ENCODE peak calls at places on chromosomes 4 and X, in four cellular contexts. F, P, S and R are unnamed samples.

GRCh38 chr4:71113294-71113693 is 119.8 kb downstream of the DCK start:
- DNase-seq in F (no peak), P (no peak), S (no peak), R (peak)

GRCh38 chr4:87051121-87051713 is 116.4 kb downstream of the AFF1 start:
- DNase-seq in F (no peak), P (no peak), S (no peak), R (no peak)

GRCh38 chrX:55039471-55039870 is 8.7 kb upstream of the ALAS2 start:
- DNase-seq in F (no peak), P (no peak), S (no peak), R (no peak)

GRCh38 chr4:181161669-181162068 is 1081.5 kb upstream of the TENM3 start:
- DNase-seq in F (no peak), P (no peak), S (no peak), R (no peak)

GRCh38 chrX:104098151-104098808 is 14.0 kb upstream of the ZCCHC18 start:
- DNase-seq in F (peak), P (peak), S (no peak), R (peak)

GRCh38 chr4:15373363-15373762 is 54.5 kb upstream of the C1QTNF7 start:
- DNase-seq in F (no peak), P (no peak), S (no peak), R (no peak)

GRCh38 chr4:128513664-128514484 is 226.3 kb upstream of the PGRMC2 start:
- DNase-seq in F (no peak), P (no peak), S (no peak), R (no peak)

GRCh38 chrX:41084044-41084359 is 1.2 kb upstream of the USP9X start:
- DNase-seq in F (no peak), P (no peak), S (no peak), R (no peak)

GRCh38 chr4:168839758-168840385 is 170.2 kb downstream of the CBR4 start:
- DNase-seq in F (no peak), P (no peak), S (no peak), R (no peak)

GRCh38 chr4:66681962-66682361 is 863.3 kb downstream of the CENPC start:
- DNase-seq in F (no peak), P (no peak), S (no peak), R (no peak)

GRCh38 chr4:119725688-119726330 is 97.2 kb upstream of the PDE5A start:
- DNase-seq in F (no peak), P (no peak), S (no peak), R (peak)

GRCh38 chr4:113869743-113870375 is 108.3 kb upstream of the CAMK2D start:
- DNase-seq in F (no peak), P (no peak), S (peak), R (no peak)

GRCh38 chr4:28709821-28710330 is 1849.2 kb downstream of the STIM2 start:
- DNase-seq in F (no peak), P (no peak), S (no peak), R (no peak)

GRCh38 chr4:128525939-128526630 is 238.5 kb upstream of the PGRMC2 start:
- DNase-seq in F (no peak), P (no peak), S (no peak), R (no peak)

GRCh38 chr4:19382993-19383392 is 868.7 kb upstream of the SLIT2 start:
- DNase-seq in F (no peak), P (no peak), S (no peak), R (no peak)

GRCh38 chr4:604131-604530 is 21.2 kb upstream of the PDE6B start:
- DNase-seq in F (no peak), P (no peak), S (no peak), R (no peak)

GRCh38 chrX:31323658-31324057 is 251.8 kb upstream of the FTHL17 start:
- DNase-seq in F (no peak), P (no peak), S (no peak), R (no peak)

GRCh38 chr4:8410641-8411271 is 29.8 kb downstream of the ACOX3 start:
- DNase-seq in F (peak), P (peak), S (no peak), R (peak)

GRCh38 chrX:47202877-47203276 is 9.2 kb downstream of the UBA1 start:
- DNase-seq in F (no peak), P (no peak), S (no peak), R (no peak)

GRCh38 chrX:150546711-150547153 is 21.7 kb upstream of the MTM1 start:
- DNase-seq in F (no peak), P (no peak), S (no peak), R (no peak)

GRCh38 chr4:340011-340410 is 2.4 kb downstream of the ZNF141 start:
- DNase-seq in F (no peak), P (no peak), S (no peak), R (no peak)

GRCh38 chr4:189548484-189549160 is 392.1 kb upstream of the FRG1 start:
- DNase-seq in F (no peak), P (no peak), S (no peak), R (no peak)

GRCh38 chr4:22170353-22170752 is 221.8 kb upstream of the KCNIP4 start:
- DNase-seq in F (no peak), P (no peak), S (no peak), R (no peak)

GRCh38 chrX:150587585-150588503 is 19.4 kb downstream of the MTM1 start:
- DNase-seq in F (no peak), P (peak), S (no peak), R (peak)

GRCh38 chr4:41991916-41992767 is 1.8 kb downstream of the SLC30A9 start:
- DNase-seq in F (peak), P (no peak), S (no peak), R (no peak)
- TF ChIP-seq USF2 in F (no peak), P (no peak), S (no peak), R (no peak)

GRCh38 chrX:68868902-68869800 is 40.3 kb downstream of the EFNB1 start:
- DNase-seq in F (no peak), P (no peak), S (no peak), R (no peak)
- TF ChIP-seq ETV6 in F (no peak), P (no peak), S (no peak), R (no peak)

GRCh38 chrX:74521961-74522833 is 92.2 kb downstream of the RLIM start:
- DNase-seq in F (no peak), P (no peak), S (no peak), R (no peak)
- TF ChIP-seq USF2 in F (no peak), P (no peak), S (no peak), R (no peak)

GRCh38 chr4:141348589-141348988 is 127.9 kb downstream of the ZNF330 start:
- DNase-seq in F (no peak), P (no peak), S (no peak), R (no peak)

GRCh38 chr4:141352328-141352727 is 131.6 kb downstream of the ZNF330 start:
- DNase-seq in F (no peak), P (no peak), S (no peak), R (no peak)

GRCh38 chr4:141352775-141353544 is 132.3 kb downstream of the ZNF330 start:
- DNase-seq in F (no peak), P (no peak), S (no peak), R (no peak)

GRCh38 chr4:141347738-141348524 is 127.2 kb downstream of the ZNF330 start:
- DNase-seq in F (no peak), P (no peak), S (no peak), R (no peak)

GRCh38 chr4:141350122-141350904 is 129.6 kb downstream of the ZNF330 start:
- DNase-seq in F (no peak), P (no peak), S (no peak), R (no peak)
- TF ChIP-seq ETV6 in F (no peak), P (no peak), S (no peak), R (no peak)